ENCODE peak calls at places on chromosomes 16 and 17, in ten cellular contexts. K is NCI-H1105; R is activated T-helper 2 cell treated with anti-CD3 and anti-CD28 coated beads, Interferon-gamma antibody, Interleukin-2, Interleukin-4, amounts not matched to agents 10 μg/mL and 5 μg/mL and 100 μg/mL, durations not matched to agents 14 hours and 24 hours and 36 hours; T is fibroblast of the conjunctiva; A is A549; M is brain microvascular endothelial cell; P is CD8-positive, alpha-beta T cell; J is CD8-positive, alpha-beta memory T cell; E is activated T-cell treated with anti-CD3 and anti-CD28 coated beads for 4 hours; V is cardiac muscle cell. D is an unnamed sample.
A peak's percentile ranks its signal among the peaks of the same experiment; 100 is the strongest.

GRCh38 chr16:84065536-84066132 is 23.0 kb upstream of the SLC38A8 start:
- DNase-seq in K (peak; percentile 21), R (no peak), T (peak; percentile 45), A (peak; percentile 62), M (peak; percentile 61), P (no peak), J (no peak), E (peak; percentile 14), V (peak; percentile 72), D (peak; percentile 28)

GRCh38 chr17:6328279-6328678 is 106.6 kb downstream of the AIPL1 start:
- DNase-seq in K (no peak), R (no peak), T (no peak), A (peak; percentile 38), M (no peak), P (no peak), J (no peak), E (no peak), V (no peak), D (no peak)

GRCh38 chr17:38596651-38597050 is 9.1 kb downstream of the SRCIN1 start:
- DNase-seq in K (no peak), R (no peak), T (no peak), A (no peak), M (no peak), P (no peak), J (no peak), E (no peak), V (no peak), D (no peak)

GRCh38 chr17:78075011-78075410 is 53.5 kb downstream of the TMC6 start:
- DNase-seq in K (no peak), R (no peak), T (no peak), A (no peak), M (no peak), P (no peak), J (no peak), E (no peak), V (no peak), D (no peak)

GRCh38 chr16:27406729-27407128 is 4.8 kb downstream of the IL21R start:
- DNase-seq in K (no peak), R (no peak), T (no peak), A (no peak), M (no peak), P (no peak), J (no peak), E (no peak), V (no peak), D (no peak)

GRCh38 chr17:72518810-72519597 is 398.2 kb downstream of the SOX9 start:
- DNase-seq in K (no peak), R (no peak), T (no peak), A (peak; percentile 84), M (no peak), P (no peak), J (no peak), E (no peak), V (no peak), D (peak; percentile 86)

GRCh38 chr16:85416267-85417109 is 196.6 kb upstream of the GSE1 start:
- DNase-seq in K (no peak), R (peak; percentile 64), T (no peak), A (peak; percentile 67), M (no peak), P (peak; percentile 64), J (peak; percentile 57), E (peak; percentile 63), V (peak; percentile 47), D (peak; percentile 92)

GRCh38 chr17:33169580-33170285 is 123.4 kb downstream of the ASIC2 start:
- DNase-seq in K (no peak), R (no peak), T (no peak), A (peak; percentile 23), M (no peak), P (no peak), J (no peak), E (no peak), V (no peak), D (no peak)

GRCh38 chr17:76716146-76716833 is 5.5 kb upstream of the MXRA7 start:
- DNase-seq in K (no peak), R (peak; percentile 35), T (no peak), A (no peak), M (peak; percentile 99), P (peak; percentile 72), J (peak; percentile 76), E (no peak), V (no peak), D (no peak)

GRCh38 chr16:46765050-46765449 is 16.9 kb upstream of the MYLK3 start:
- DNase-seq in K (no peak), R (no peak), T (no peak), A (no peak), M (peak; percentile 69), P (no peak), J (no peak), E (no peak), V (no peak), D (no peak)

GRCh38 chr16:78506372-78507193 is 407.1 kb downstream of the WWOX start:
- DNase-seq in K (no peak), R (no peak), T (no peak), A (no peak), M (no peak), P (no peak), J (no peak), E (no peak), V (no peak), D (no peak)

GRCh38 chr16:57892041-57892440 is 78.9 kb downstream of the CNGB1 start:
- DNase-seq in K (no peak), R (no peak), T (peak; percentile 18), A (no peak), M (peak; percentile 95), P (no peak), J (no peak), E (no peak), V (no peak), D (no peak)

GRCh38 chr16:30820952-30821421 is 34.0 kb upstream of the ZNF629 start:
- DNase-seq in K (no peak), R (no peak), T (no peak), A (no peak), M (no peak), P (no peak), J (no peak), E (no peak), V (no peak), D (no peak)

GRCh38 chr16:84774810-84775209 is 45.0 kb upstream of the CRISPLD2 start:
- DNase-seq in K (no peak), R (no peak), T (peak; percentile 63), A (no peak), M (peak; percentile 87), P (no peak), J (no peak), E (no peak), V (no peak), D (no peak)

GRCh38 chr16:29806096-29806579 is at the start of gene MAZ:
- DNase-seq in K (no peak), R (no peak), T (no peak), A (peak; percentile 96), M (no peak), P (no peak), J (no peak), E (no peak), V (no peak), D (peak; percentile 85)

GRCh38 chr17:76997981-76998531 is 129.9 kb downstream of the MGAT5B start:
- DNase-seq in K (no peak), R (peak; percentile 74), T (no peak), A (no peak), M (no peak), P (peak; percentile 49), J (peak; percentile 45), E (peak; percentile 21), V (no peak), D (no peak)

GRCh38 chr17:29190039-29190438 is 9.8 kb upstream of the MYO18A start:
- DNase-seq in K (no peak), R (no peak), T (no peak), A (no peak), M (no peak), P (no peak), J (no peak), E (no peak), V (no peak), D (no peak)

GRCh38 chr17:6244253-6244652 is 174.1 kb downstream of the WSCD1 start:
- DNase-seq in K (no peak), R (no peak), T (no peak), A (no peak), M (no peak), P (no peak), J (no peak), E (no peak), V (no peak), D (no peak)

GRCh38 chr17:43813386-43813785 is 19.6 kb downstream of the MPP3 start:
- DNase-seq in K (no peak), R (no peak), T (no peak), A (no peak), M (no peak), P (no peak), J (no peak), E (no peak), V (no peak), D (no peak)

GRCh38 chr17:63139356-63139755 is 173.3 kb downstream of the TANC2 start:
- DNase-seq in K (no peak), R (no peak), T (no peak), A (no peak), M (no peak), P (no peak), J (no peak), E (no peak), V (no peak), D (no peak)

GRCh38 chr16:21036471-21036870 is 114.2 kb downstream of the DNAH3 start:
- DNase-seq in K (no peak), R (no peak), T (no peak), A (no peak), M (no peak), P (no peak), J (no peak), E (no peak), V (no peak), D (no peak)

GRCh38 chr17:22270381-22270780 is 578.1 kb downstream of the KCNJ18 start:
- DNase-seq in K (no peak), R (no peak), T (no peak), A (no peak), M (no peak), P (no peak), J (no peak), E (no peak), V (no peak), D (no peak)

GRCh38 chr16:75222271-75222783 is 3.5 kb downstream of the CTRB1 start:
- DNase-seq in K (no peak), R (no peak), T (no peak), A (no peak), M (no peak), P (no peak), J (no peak), E (no peak), V (no peak), D (no peak)

GRCh38 chr17:74150428-74151025 is 53.0 kb upstream of the RPL38 start:
- DNase-seq in K (no peak), R (no peak), T (no peak), A (no peak), M (no peak), P (no peak), J (no peak), E (no peak), V (no peak), D (no peak)

GRCh38 chr16:10988164-10988803 is 43.9 kb downstream of the CLEC16A start:
- DNase-seq in K (no peak), R (peak; percentile 63), T (no peak), A (no peak), M (no peak), P (peak; percentile 21), J (no peak), E (peak; percentile 40), V (no peak), D (no peak)

GRCh38 chr16:30895592-30896202 is 717 bp upstream of the CTF1 start:
- DNase-seq in K (no peak), R (no peak), T (no peak), A (peak; percentile 32), M (no peak), P (no peak), J (no peak), E (no peak), V (no peak), D (no peak)

GRCh38 chr16:75087040-75087979 is 29.3 kb downstream of the LDHD start:
- DNase-seq in K (peak; percentile 74), R (no peak), T (peak; percentile 10), A (no peak), M (no peak), P (no peak), J (no peak), E (no peak), V (peak; percentile 91), D (peak; percentile 76)

GRCh38 chr16:70151941-70152509 is 21.6 kb upstream of the CLEC18C start:
- DNase-seq in K (no peak), R (no peak), T (no peak), A (no peak), M (no peak), P (no peak), J (no peak), E (no peak), V (no peak), D (no peak)